ENCODE peak calls at places on chromosomes 4 and X, in seven cellular contexts. One of them, this sample, is unnamed.

GRCh38 chr4:161799687-161800086 is 364.1 kb downstream of the FSTL5 start:
- DNase-seq in RWPE1: no peak
- DNase-seq in HS-27A: no peak
- DNase-seq in IMR-90: peak; percentile 2
- DNase-seq in PC-3: peak; percentile 87
- DNase-seq in stomach: no peak
- DNase-seq in AG20443: no peak
- DNase-seq in this sample: peak; percentile 4

GRCh38 chr4:3307486-3307885 is 14.7 kb downstream of the RGS12 start:
- DNase-seq in RWPE1: no peak
- DNase-seq in HS-27A: no peak
- DNase-seq in IMR-90: no peak
- DNase-seq in PC-3: no peak
- DNase-seq in stomach: no peak
- DNase-seq in AG20443: no peak
- DNase-seq in this sample: no peak

GRCh38 chr4:6939761-6940743 is 30.4 kb downstream of the TBC1D14 start:
- DNase-seq in RWPE1: no peak
- DNase-seq in HS-27A: no peak
- DNase-seq in IMR-90: no peak
- DNase-seq in PC-3: no peak
- DNase-seq in stomach: no peak
- DNase-seq in AG20443: no peak
- DNase-seq in this sample: no peak

GRCh38 chrX:136199365-136199764 is 51.8 kb downstream of the MAP7D3 start:
- DNase-seq in RWPE1: peak; percentile 50
- DNase-seq in HS-27A: no peak
- DNase-seq in IMR-90: peak; percentile 69
- DNase-seq in PC-3: no peak
- DNase-seq in stomach: no peak
- DNase-seq in AG20443: no peak
- DNase-seq in this sample: no peak

GRCh38 chrX:43176686-43177085 is 398.7 kb upstream of the PPP1R2C start:
- DNase-seq in RWPE1: no peak
- DNase-seq in HS-27A: no peak
- DNase-seq in IMR-90: no peak
- DNase-seq in PC-3: no peak
- DNase-seq in stomach: no peak
- DNase-seq in AG20443: no peak
- DNase-seq in this sample: no peak

GRCh38 chr4:145289403-145290076 is 109.2 kb upstream of the OTUD4 start:
- DNase-seq in RWPE1: no peak
- DNase-seq in HS-27A: no peak
- DNase-seq in IMR-90: peak; percentile 72
- DNase-seq in PC-3: no peak
- DNase-seq in stomach: no peak
- DNase-seq in AG20443: peak; percentile 68
- DNase-seq in this sample: no peak

GRCh38 chrX:56995271-56995994 is at the start of gene SPIN3:
- DNase-seq in RWPE1: peak; percentile 53
- DNase-seq in HS-27A: peak; percentile 30
- DNase-seq in IMR-90: peak; percentile 59
- DNase-seq in PC-3: peak; percentile 86
- DNase-seq in stomach: peak; percentile 84
- DNase-seq in AG20443: peak; percentile 75
- DNase-seq in this sample: peak; percentile 87

GRCh38 chr4:157992038-157992706 is 180.7 kb downstream of the GASK1B start:
- DNase-seq in RWPE1: peak; percentile 27
- DNase-seq in HS-27A: no peak
- DNase-seq in IMR-90: peak; percentile 77
- DNase-seq in PC-3: peak; percentile 81
- DNase-seq in stomach: no peak
- DNase-seq in AG20443: peak; percentile 22
- DNase-seq in this sample: peak; percentile 91

GRCh38 chr4:108762559-108763225 is at the start of gene ETNPPL:
- DNase-seq in RWPE1: no peak
- DNase-seq in HS-27A: no peak
- DNase-seq in IMR-90: no peak
- DNase-seq in PC-3: peak; percentile 3
- DNase-seq in stomach: peak; percentile 31
- DNase-seq in AG20443: peak; percentile 49
- DNase-seq in this sample: no peak

This sample was measured in HT-29.